ENCODE peak calls at places on chromosomes 7 and 10, in five cellular contexts. One of them, this sample, is unnamed.

GRCh38 chr10:63766766-63767505 is 245.7 kb downstream of the REEP3 start:
- DNase-seq in spleen: no peak
- DNase-seq in lower lobe of right lung: no peak
- DNase-seq in mammary epithelial cell: peak; percentile 8
- DNase-seq in transverse colon: no peak
- DNase-seq in this sample: peak; percentile 73

GRCh38 chr7:77482015-77482414 is 55.1 kb upstream of the PTPN12 start:
- DNase-seq in lower lobe of right lung: peak; percentile 67
- DNase-seq in spleen: no peak
- DNase-seq in transverse colon: peak; percentile 66
- DNase-seq in mammary epithelial cell: peak; percentile 85
- DNase-seq in this sample: no peak

GRCh38 chr7:16719699-16720098 is 33.9 kb upstream of the TSPAN13 start:
- DNase-seq in transverse colon: no peak
- DNase-seq in spleen: no peak
- DNase-seq in mammary epithelial cell: no peak
- DNase-seq in lower lobe of right lung: no peak
- DNase-seq in this sample: no peak

GRCh38 chr10:100917071-100917470 is 4.3 kb downstream of the SLF2 start:
- DNase-seq in transverse colon: no peak
- DNase-seq in lower lobe of right lung: no peak
- DNase-seq in spleen: no peak
- DNase-seq in mammary epithelial cell: no peak
- DNase-seq in this sample: no peak

GRCh38 chr10:4075443-4075842 is 290.4 kb upstream of the KLF6 start:
- DNase-seq in spleen: no peak
- DNase-seq in mammary epithelial cell: no peak
- DNase-seq in lower lobe of right lung: no peak
- DNase-seq in transverse colon: no peak
- DNase-seq in this sample: no peak

GRCh38 chr10:14389981-14390590 is 59.4 kb upstream of the FRMD4A start:
- DNase-seq in spleen: no peak
- DNase-seq in mammary epithelial cell: peak; percentile 26
- DNase-seq in transverse colon: no peak
- DNase-seq in lower lobe of right lung: no peak
- DNase-seq in this sample: no peak

GRCh38 chr7:5424689-5425506 is 1.3 kb upstream of the TNRC18 start:
- DNase-seq in mammary epithelial cell: peak; percentile 35
- DNase-seq in transverse colon: peak; percentile 48
- DNase-seq in lower lobe of right lung: peak; percentile 72
- DNase-seq in spleen: peak; percentile 88
- DNase-seq in this sample: peak; percentile 70

GRCh38 chr7:71016387-71016786 is 115.6 kb upstream of the GALNT17 start:
- DNase-seq in lower lobe of right lung: no peak
- DNase-seq in mammary epithelial cell: no peak
- DNase-seq in spleen: no peak
- DNase-seq in transverse colon: no peak
- DNase-seq in this sample: no peak

GRCh38 chr7:57176928-57177635 is 44.8 kb upstream of the ZNF479 start:
- DNase-seq in lower lobe of right lung: no peak
- DNase-seq in transverse colon: no peak
- DNase-seq in mammary epithelial cell: no peak
- DNase-seq in spleen: peak; percentile 43
- DNase-seq in this sample: no peak

DNA sequence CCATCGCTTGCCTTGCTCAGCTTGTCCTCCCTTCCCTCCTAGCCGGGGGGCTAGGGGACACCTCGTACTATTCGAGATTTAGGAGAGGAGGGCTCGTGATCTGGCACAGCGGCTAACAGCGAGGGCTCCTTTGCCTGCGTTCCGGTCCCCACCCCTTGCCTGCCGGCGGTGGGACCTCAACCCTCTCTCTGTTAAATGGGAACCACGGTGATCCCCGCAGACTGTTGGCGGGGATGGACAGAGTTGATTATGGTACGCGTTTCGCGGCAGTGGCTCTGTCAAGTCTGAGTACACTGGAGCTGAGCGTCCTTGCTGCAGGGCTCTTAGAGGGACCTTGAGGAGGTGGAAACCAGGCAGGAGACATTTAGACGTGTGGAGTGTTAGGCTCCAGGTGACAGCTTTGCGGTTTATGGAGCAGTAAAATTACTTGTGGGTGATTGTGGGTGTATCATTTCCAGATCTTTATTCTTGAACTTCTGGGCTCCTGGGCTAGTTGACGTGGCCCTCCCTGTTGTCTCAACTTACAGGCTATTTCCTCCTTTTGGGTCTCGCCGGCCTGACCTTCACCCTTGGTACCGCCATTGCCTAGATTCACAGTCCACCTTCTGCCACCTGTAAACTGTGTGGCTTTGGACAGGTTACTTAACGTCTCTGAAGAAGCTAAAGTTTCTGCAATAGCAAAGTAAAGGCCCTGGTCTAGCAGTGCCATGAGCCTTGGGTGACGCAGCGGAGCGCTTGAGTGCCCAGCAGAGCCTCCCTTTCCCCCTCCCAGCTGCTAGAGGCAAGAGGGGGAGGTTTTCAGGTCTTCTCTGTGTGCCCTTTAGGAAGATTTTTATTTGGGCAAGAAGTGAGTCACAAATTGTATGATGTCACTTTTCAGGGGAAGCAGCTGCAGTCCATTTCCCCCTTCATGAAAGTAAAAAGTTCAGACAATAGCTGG is 730 bp downstream of the CASP7 start:
- DNase-seq in transverse colon: peak; percentile 67
- DNase-seq in lower lobe of right lung: peak; percentile 67
- DNase-seq in spleen: peak; percentile 84
- DNase-seq in mammary epithelial cell: peak; percentile 64
- DNase-seq in this sample: peak; percentile 53
- H3K27ac ChIP-seq in transverse colon: peak overlapping the region; percentile 98
- H3K27ac ChIP-seq in lower lobe of right lung: peak overlapping the region; percentile 94
- H3K27ac ChIP-seq in spleen: peak overlapping the region; percentile 95
- H3K27ac ChIP-seq in mammary epithelial cell: peak overlapping the region; percentile 71
- H3K27ac ChIP-seq in this sample: peak overlapping the region; percentile 59

DNA sequence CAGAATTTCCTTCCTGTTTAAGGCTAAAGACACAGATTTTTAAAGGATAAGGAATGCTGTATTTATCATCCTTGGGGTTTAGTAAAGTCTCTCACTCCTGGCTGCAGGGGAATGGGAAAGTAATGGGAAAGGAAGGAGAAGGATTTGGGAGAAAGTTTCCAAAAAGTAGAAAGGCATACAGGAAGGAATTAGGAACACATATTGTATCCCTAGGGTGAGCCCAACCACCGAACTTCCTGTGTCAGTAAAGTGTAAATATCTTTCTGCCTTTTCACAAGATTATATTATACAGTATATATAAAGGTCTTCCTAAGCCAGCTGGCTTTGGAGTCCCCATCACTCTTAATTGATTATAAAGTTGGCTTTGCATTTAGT is 12.0 kb upstream of the UBE2D1 start:
- DNase-seq in transverse colon: no peak
- DNase-seq in lower lobe of right lung: no peak
- DNase-seq in mammary epithelial cell: no peak
- DNase-seq in spleen: no peak
- DNase-seq in this sample: no peak
- H3K27ac ChIP-seq in transverse colon: peak overlapping the region; percentile 28
- H3K27ac ChIP-seq in lower lobe of right lung: no peak overlapping the region
- H3K27ac ChIP-seq in mammary epithelial cell: no peak overlapping the region
- H3K27ac ChIP-seq in spleen: peak overlapping the region; percentile 42
- H3K27ac ChIP-seq in this sample: no peak overlapping the region

DNA sequence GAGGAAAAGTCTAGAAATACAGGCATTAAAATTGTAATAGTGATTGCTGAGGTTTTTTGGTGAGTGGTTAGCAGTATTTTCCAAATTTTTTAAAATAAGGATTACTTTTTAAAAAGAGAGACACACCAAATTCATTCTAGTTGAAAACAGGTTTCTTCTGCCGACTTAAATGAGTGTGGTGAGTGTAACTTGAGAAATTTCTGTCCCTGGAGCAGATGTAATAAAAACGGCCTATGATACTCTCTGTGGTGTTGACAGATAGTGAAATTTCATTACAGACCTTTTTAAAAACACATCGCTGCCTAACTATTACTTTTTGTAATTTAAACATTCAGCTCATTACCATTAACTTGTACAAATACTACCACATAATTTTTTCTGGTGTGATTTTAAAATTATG is 90.1 kb downstream of the CYP51A1 start:
- DNase-seq in lower lobe of right lung: no peak
- DNase-seq in transverse colon: no peak
- DNase-seq in mammary epithelial cell: no peak
- DNase-seq in spleen: no peak
- DNase-seq in this sample: no peak
- H3K27ac ChIP-seq in lower lobe of right lung: no peak overlapping the region
- H3K27ac ChIP-seq in transverse colon: peak overlapping the region; percentile 60
- H3K27ac ChIP-seq in mammary epithelial cell: no peak overlapping the region
- H3K27ac ChIP-seq in spleen: no peak overlapping the region
- H3K27ac ChIP-seq in this sample: peak overlapping the region; percentile 87

DNA sequence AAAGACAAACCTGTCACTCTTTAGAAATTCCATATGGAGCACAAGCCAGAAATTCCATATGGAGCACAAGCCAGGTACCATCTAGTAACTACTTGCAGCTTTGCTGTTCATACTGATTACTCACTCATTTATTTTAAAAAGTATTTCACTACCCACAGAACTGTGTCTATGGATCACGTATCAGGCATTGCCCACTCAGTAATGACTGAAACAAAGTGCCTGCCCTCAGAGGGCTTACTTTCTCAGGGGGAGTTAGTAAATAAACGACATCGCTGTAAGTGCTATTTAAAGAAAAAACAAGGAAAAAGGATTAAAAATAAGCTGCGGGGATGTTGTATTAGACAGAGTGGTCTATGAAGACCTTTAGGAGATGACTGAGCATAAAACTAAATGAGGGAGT is 170.9 kb downstream of the GALNT11 start:
- DNase-seq in mammary epithelial cell: no peak
- DNase-seq in transverse colon: no peak
- DNase-seq in spleen: no peak
- DNase-seq in lower lobe of right lung: no peak
- DNase-seq in this sample: no peak
- H3K27ac ChIP-seq in mammary epithelial cell: no peak overlapping the region
- H3K27ac ChIP-seq in transverse colon: no peak overlapping the region
- H3K27ac ChIP-seq in spleen: no peak overlapping the region
- H3K27ac ChIP-seq in lower lobe of right lung: no peak overlapping the region
- H3K27ac ChIP-seq in this sample: no peak overlapping the region

DNA sequence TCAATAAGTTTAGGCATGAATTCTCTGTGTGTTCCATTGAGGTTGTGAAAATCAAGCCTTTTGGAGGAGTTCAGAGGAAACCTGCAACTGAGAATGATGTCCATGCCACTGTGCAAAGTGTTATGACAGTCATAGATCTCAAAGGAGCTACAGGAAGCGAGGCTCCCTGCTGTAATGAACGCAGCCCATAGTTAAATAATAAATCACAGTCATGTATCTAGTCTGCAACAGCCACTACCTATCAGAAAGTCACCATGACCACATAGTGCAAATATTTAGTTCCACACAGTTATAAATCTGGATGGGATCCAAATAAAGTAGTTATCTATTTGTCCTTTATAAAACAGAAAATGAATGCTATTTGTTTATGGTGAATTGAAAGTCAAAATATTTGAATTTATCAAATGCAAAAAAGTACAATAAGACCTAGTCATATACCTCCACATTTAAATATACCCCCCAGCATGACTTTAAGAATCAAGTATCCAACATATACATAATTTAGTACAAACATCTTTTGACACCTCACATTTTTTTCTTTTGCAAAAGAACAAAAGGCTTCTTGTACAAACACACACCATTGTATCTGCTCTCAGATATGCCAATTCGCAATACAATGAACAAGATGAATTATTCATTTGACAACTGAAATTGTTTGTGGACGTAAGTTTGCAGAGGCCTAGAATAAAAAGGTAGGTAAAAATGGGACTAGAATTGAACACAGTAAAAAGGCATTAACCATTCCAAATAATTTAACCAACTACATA is 154.6 kb downstream of the CACNA2D1 start:
- DNase-seq in lower lobe of right lung: no peak
- DNase-seq in mammary epithelial cell: no peak
- DNase-seq in transverse colon: no peak
- DNase-seq in spleen: no peak
- DNase-seq in this sample: peak; percentile 13
- H3K27ac ChIP-seq in lower lobe of right lung: no peak overlapping the region
- H3K27ac ChIP-seq in mammary epithelial cell: no peak overlapping the region
- H3K27ac ChIP-seq in transverse colon: no peak overlapping the region
- H3K27ac ChIP-seq in spleen: no peak overlapping the region
- H3K27ac ChIP-seq in this sample: no peak overlapping the region

DNA sequence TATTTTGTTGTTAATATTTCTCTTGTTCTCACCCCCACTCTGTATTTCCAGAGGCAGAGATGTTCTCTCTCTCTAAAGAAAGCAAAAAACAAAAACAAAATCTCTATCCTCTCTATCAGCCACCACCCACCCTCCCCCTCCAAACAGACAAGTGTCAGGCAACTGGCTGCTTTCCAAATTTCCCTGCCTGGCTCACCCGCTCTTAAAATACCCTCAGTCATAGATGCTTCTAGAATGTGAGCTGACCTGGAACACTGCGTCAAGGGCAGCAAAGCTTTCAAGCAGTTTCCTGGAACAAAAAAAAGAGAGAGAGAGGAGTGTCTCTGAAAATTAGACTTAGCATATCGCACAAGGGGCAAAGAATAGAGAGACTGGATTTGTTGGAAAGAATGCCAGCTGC is 341.0 kb upstream of the ZMIZ1 start:
- DNase-seq in spleen: no peak
- DNase-seq in mammary epithelial cell: no peak
- DNase-seq in lower lobe of right lung: no peak
- DNase-seq in transverse colon: no peak
- DNase-seq in this sample: no peak
- H3K27ac ChIP-seq in spleen: no peak overlapping the region
- H3K27ac ChIP-seq in mammary epithelial cell: no peak overlapping the region
- H3K27ac ChIP-seq in lower lobe of right lung: no peak overlapping the region
- H3K27ac ChIP-seq in transverse colon: no peak overlapping the region
- H3K27ac ChIP-seq in this sample: peak overlapping the region; percentile 79

GRCh38 chr7:25926439-25926838 is 225.6 kb upstream of the NFE2L3 start:
- DNase-seq in transverse colon: no peak
- DNase-seq in spleen: no peak
- DNase-seq in lower lobe of right lung: no peak
- DNase-seq in mammary epithelial cell: no peak
- DNase-seq in this sample: no peak

GRCh38 chr7:25928549-25929330 is 223.3 kb upstream of the NFE2L3 start:
- DNase-seq in mammary epithelial cell: no peak
- DNase-seq in spleen: no peak
- DNase-seq in transverse colon: no peak
- DNase-seq in lower lobe of right lung: no peak
- DNase-seq in this sample: no peak

GRCh38 chr7:25926009-25926408 is 226.0 kb upstream of the NFE2L3 start:
- DNase-seq in lower lobe of right lung: no peak
- DNase-seq in transverse colon: peak; percentile 19
- DNase-seq in mammary epithelial cell: peak; percentile 76
- DNase-seq in spleen: no peak
- DNase-seq in this sample: no peak

GRCh38 chr7:25927626-25927978 is 224.4 kb upstream of the NFE2L3 start:
- DNase-seq in spleen: no peak
- DNase-seq in transverse colon: no peak
- DNase-seq in lower lobe of right lung: no peak
- DNase-seq in mammary epithelial cell: no peak
- DNase-seq in this sample: no peak

GRCh38 chr7:25926891-25927625 is 224.9 kb upstream of the NFE2L3 start:
- DNase-seq in mammary epithelial cell: no peak
- DNase-seq in transverse colon: no peak
- DNase-seq in spleen: no peak
- DNase-seq in lower lobe of right lung: no peak
- DNase-seq in this sample: no peak
- H3K27ac ChIP-seq in mammary epithelial cell: no peak overlapping the region
- H3K27ac ChIP-seq in transverse colon: no peak overlapping the region
- H3K27ac ChIP-seq in spleen: no peak overlapping the region
- H3K27ac ChIP-seq in lower lobe of right lung: no peak overlapping the region
- H3K27ac ChIP-seq in this sample: no peak overlapping the region

GRCh38 chr7:90642978-90643377 is 46.9 kb downstream of the CDK14 start:
- DNase-seq in transverse colon: no peak
- DNase-seq in spleen: no peak
- DNase-seq in mammary epithelial cell: no peak
- DNase-seq in lower lobe of right lung: no peak
- DNase-seq in this sample: no peak
- H3K27ac ChIP-seq in transverse colon: no peak overlapping the region
- H3K27ac ChIP-seq in spleen: no peak overlapping the region
- H3K27ac ChIP-seq in mammary epithelial cell: no peak overlapping the region
- H3K27ac ChIP-seq in lower lobe of right lung: no peak overlapping the region
- H3K27ac ChIP-seq in this sample: no peak overlapping the region

This sample was measured in cardiac muscle cell.